ENCODE peak calls at places on chromosomes 6 and 20, in five cellular contexts. One of them, this sample, is unnamed.

GRCh38 chr6:105345506-105345905 is 57.4 kb downstream of the PREP start:
- DNase-seq in MG63: no peak
- DNase-seq in AG09309: no peak
- DNase-seq in dorsolateral prefrontal cortex: no peak
- DNase-seq in PC-3: no peak
- DNase-seq in this sample: no peak

GRCh38 chr6:89999995-90000825 is 105.9 kb downstream of the GJA10 start:
- DNase-seq in dorsolateral prefrontal cortex: no peak
- DNase-seq in AG09309: no peak
- DNase-seq in PC-3: no peak
- DNase-seq in MG63: no peak
- DNase-seq in this sample: no peak

GRCh38 chr6:99297415-99297814 is 52.1 kb downstream of the FAXC start:
- DNase-seq in PC-3: no peak
- DNase-seq in dorsolateral prefrontal cortex: no peak
- DNase-seq in AG09309: no peak
- DNase-seq in MG63: no peak
- DNase-seq in this sample: no peak

GRCh38 chr6:43706788-43707187 is 19.2 kb upstream of the MRPS18A start:
- DNase-seq in MG63: no peak
- DNase-seq in dorsolateral prefrontal cortex: no peak
- DNase-seq in PC-3: no peak
- DNase-seq in AG09309: no peak
- DNase-seq in this sample: no peak

GRCh38 chr20:45320948-45321595 is 13.0 kb upstream of the MATN4 start:
- DNase-seq in dorsolateral prefrontal cortex: no peak
- DNase-seq in MG63: no peak
- DNase-seq in PC-3: no peak
- DNase-seq in AG09309: no peak
- DNase-seq in this sample: no peak

GRCh38 chr6:33716890-33717632 is 5.6 kb upstream of the UQCC2 start:
- DNase-seq in AG09309: no peak
- DNase-seq in MG63: no peak
- DNase-seq in dorsolateral prefrontal cortex: no peak
- DNase-seq in PC-3: peak; percentile 19
- DNase-seq in this sample: no peak

GRCh38 chr20:36645998-36646397 is at the start of gene SLA2:
- DNase-seq in dorsolateral prefrontal cortex: no peak
- DNase-seq in AG09309: no peak
- DNase-seq in PC-3: no peak
- DNase-seq in MG63: no peak
- DNase-seq in this sample: no peak

GRCh38 chr6:32639440-32640394 is 2.5 kb downstream of the HLA-DQA1 start:
- DNase-seq in dorsolateral prefrontal cortex: no peak
- DNase-seq in AG09309: no peak
- DNase-seq in PC-3: no peak
- DNase-seq in MG63: no peak
- DNase-seq in this sample: no peak

GRCh38 chr6:68635706-68636513 is 828 bp downstream of the ADGRB3 start:
- DNase-seq in dorsolateral prefrontal cortex: peak; percentile 56
- DNase-seq in AG09309: no peak
- DNase-seq in MG63: no peak
- DNase-seq in PC-3: no peak
- DNase-seq in this sample: no peak

GRCh38 chr6:163940705-163941470 is 526.4 kb downstream of the QKI start:
- DNase-seq in PC-3: no peak
- DNase-seq in dorsolateral prefrontal cortex: no peak
- DNase-seq in AG09309: no peak
- DNase-seq in MG63: no peak
- DNase-seq in this sample: no peak

GRCh38 chr6:96157018-96157565 is 141.3 kb downstream of the FUT9 start:
- DNase-seq in dorsolateral prefrontal cortex: no peak
- DNase-seq in AG09309: no peak
- DNase-seq in MG63: no peak
- DNase-seq in PC-3: no peak
- DNase-seq in this sample: no peak

GRCh38 chr20:23165307-23165750 is 79.2 kb upstream of the CD93 start:
- DNase-seq in PC-3: no peak
- DNase-seq in dorsolateral prefrontal cortex: no peak
- DNase-seq in MG63: no peak
- DNase-seq in AG09309: no peak
- DNase-seq in this sample: no peak

GRCh38 chr6:139856562-139856961 is 482.1 kb upstream of the CITED2 start:
- DNase-seq in dorsolateral prefrontal cortex: no peak
- DNase-seq in PC-3: no peak
- DNase-seq in MG63: no peak
- DNase-seq in AG09309: no peak
- DNase-seq in this sample: no peak

GRCh38 chr6:158972241-158973233 is 27.5 kb downstream of the RSPH3 start:
- DNase-seq in AG09309: peak; percentile 24
- DNase-seq in PC-3: peak; percentile 75
- DNase-seq in MG63: no peak
- DNase-seq in dorsolateral prefrontal cortex: no peak
- DNase-seq in this sample: peak; percentile 10

GRCh38 chr20:38831995-38832620 is 26.6 kb downstream of the PPP1R16B start:
- DNase-seq in dorsolateral prefrontal cortex: no peak
- DNase-seq in MG63: no peak
- DNase-seq in PC-3: no peak
- DNase-seq in AG09309: no peak
- DNase-seq in this sample: no peak

GRCh38 chr20:39259808-39260207 is 297.7 kb downstream of the DHX35 start:
- DNase-seq in AG09309: no peak
- DNase-seq in dorsolateral prefrontal cortex: no peak
- DNase-seq in MG63: no peak
- DNase-seq in PC-3: no peak
- DNase-seq in this sample: no peak

GRCh38 chr20:45138451-45139300 is 14.4 kb upstream of the WFDC12 start:
- DNase-seq in AG09309: no peak
- DNase-seq in PC-3: peak; percentile 86
- DNase-seq in dorsolateral prefrontal cortex: no peak
- DNase-seq in MG63: peak; percentile 50
- DNase-seq in this sample: no peak

GRCh38 chr20:32191422-32191821 is 16.1 kb downstream of the PLAGL2 start:
- DNase-seq in MG63: no peak
- DNase-seq in AG09309: no peak
- DNase-seq in PC-3: no peak
- DNase-seq in dorsolateral prefrontal cortex: no peak
- DNase-seq in this sample: no peak

GRCh38 chr6:47168176-47168575 is 126.0 kb upstream of the ADGRF1 start:
- DNase-seq in MG63: peak; percentile 96
- DNase-seq in dorsolateral prefrontal cortex: no peak
- DNase-seq in AG09309: peak; percentile 96
- DNase-seq in PC-3: peak; percentile 98
- DNase-seq in this sample: peak; percentile 96

GRCh38 chr20:23037017-23037481 is 1.9 kb downstream of the SSTR4 start:
- DNase-seq in MG63: no peak
- DNase-seq in AG09309: no peak
- DNase-seq in PC-3: no peak
- DNase-seq in dorsolateral prefrontal cortex: no peak
- DNase-seq in this sample: no peak

GRCh38 chr20:19375301-19375885 is 163.0 kb downstream of the SLC24A3 start:
- DNase-seq in PC-3: no peak
- DNase-seq in AG09309: no peak
- DNase-seq in MG63: no peak
- DNase-seq in dorsolateral prefrontal cortex: no peak
- DNase-seq in this sample: no peak

GRCh38 chr6:148251286-148251685 is 91.4 kb upstream of the SASH1 start:
- DNase-seq in dorsolateral prefrontal cortex: no peak
- DNase-seq in AG09309: no peak
- DNase-seq in PC-3: peak; percentile 56
- DNase-seq in MG63: no peak
- DNase-seq in this sample: no peak

GRCh38 chr20:11918280-11918952 is 723 bp downstream of the BTBD3 start:
- DNase-seq in MG63: no peak
- DNase-seq in AG09309: no peak
- DNase-seq in PC-3: no peak
- DNase-seq in dorsolateral prefrontal cortex: no peak
- DNase-seq in this sample: no peak

GRCh38 chr6:24064106-24064505 is 61.9 kb upstream of the NRSN1 start:
- DNase-seq in PC-3: peak; percentile 57
- DNase-seq in AG09309: no peak
- DNase-seq in MG63: no peak
- DNase-seq in dorsolateral prefrontal cortex: no peak
- DNase-seq in this sample: no peak

GRCh38 chr20:13487202-13487601 is 151.5 kb downstream of the TASP1 start:
- DNase-seq in PC-3: no peak
- DNase-seq in dorsolateral prefrontal cortex: no peak
- DNase-seq in AG09309: no peak
- DNase-seq in MG63: no peak
- DNase-seq in this sample: no peak

GRCh38 chr20:23126281-23127061 is 40.3 kb upstream of the CD93 start:
- DNase-seq in dorsolateral prefrontal cortex: no peak
- DNase-seq in PC-3: no peak
- DNase-seq in MG63: no peak
- DNase-seq in AG09309: no peak
- DNase-seq in this sample: no peak

GRCh38 chr20:3068075-3068474 is 3.3 kb upstream of the OXT start:
- DNase-seq in MG63: no peak
- DNase-seq in dorsolateral prefrontal cortex: no peak
- DNase-seq in PC-3: no peak
- DNase-seq in AG09309: no peak
- DNase-seq in this sample: no peak

GRCh38 chr20:3068986-3069900 is 2.2 kb upstream of the OXT start:
- DNase-seq in AG09309: no peak
- DNase-seq in MG63: peak; percentile 73
- DNase-seq in PC-3: peak; percentile 43
- DNase-seq in dorsolateral prefrontal cortex: no peak
- DNase-seq in this sample: peak; percentile 65

GRCh38 chr20:3072530-3073250 is 1.3 kb downstream of the OXT start:
- DNase-seq in dorsolateral prefrontal cortex: no peak
- DNase-seq in MG63: no peak
- DNase-seq in AG09309: no peak
- DNase-seq in PC-3: no peak
- DNase-seq in this sample: no peak

GRCh38 chr20:3071610-3072529 is at the start of gene OXT:
- DNase-seq in AG09309: no peak
- DNase-seq in PC-3: no peak
- DNase-seq in dorsolateral prefrontal cortex: no peak
- DNase-seq in MG63: no peak
- DNase-seq in this sample: no peak

DNA sequence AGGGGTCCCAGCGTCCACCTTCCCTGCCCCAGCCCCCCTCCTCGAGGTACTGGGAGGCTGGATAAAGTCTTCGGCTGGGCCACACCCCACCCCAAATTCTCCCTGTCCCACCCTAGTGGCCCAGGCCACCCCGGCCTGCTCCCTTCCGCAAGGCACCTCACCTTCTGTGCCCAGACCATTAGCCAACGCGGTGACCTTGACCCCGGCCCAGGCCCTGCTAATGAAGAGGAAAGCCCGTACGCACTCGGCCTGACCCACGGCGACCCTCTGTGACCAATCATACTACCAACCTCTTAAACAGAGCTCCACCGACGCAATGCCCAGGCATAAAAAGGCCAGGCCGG is 182 bp upstream of the OXT start:
- DNase-seq in AG09309: no peak
- DNase-seq in PC-3: no peak
- DNase-seq in MG63: no peak
- DNase-seq in dorsolateral prefrontal cortex: no peak
- DNase-seq in this sample: no peak
- H3K4me3 ChIP-seq in AG09309: peak overlapping the region; percentile 32
- H3K4me3 ChIP-seq in PC-3: no peak overlapping the region
- H3K4me3 ChIP-seq in MG63: no peak overlapping the region
- H3K4me3 ChIP-seq in dorsolateral prefrontal cortex: no peak overlapping the region
- H3K4me3 ChIP-seq in this sample: no peak overlapping the region

DNA sequence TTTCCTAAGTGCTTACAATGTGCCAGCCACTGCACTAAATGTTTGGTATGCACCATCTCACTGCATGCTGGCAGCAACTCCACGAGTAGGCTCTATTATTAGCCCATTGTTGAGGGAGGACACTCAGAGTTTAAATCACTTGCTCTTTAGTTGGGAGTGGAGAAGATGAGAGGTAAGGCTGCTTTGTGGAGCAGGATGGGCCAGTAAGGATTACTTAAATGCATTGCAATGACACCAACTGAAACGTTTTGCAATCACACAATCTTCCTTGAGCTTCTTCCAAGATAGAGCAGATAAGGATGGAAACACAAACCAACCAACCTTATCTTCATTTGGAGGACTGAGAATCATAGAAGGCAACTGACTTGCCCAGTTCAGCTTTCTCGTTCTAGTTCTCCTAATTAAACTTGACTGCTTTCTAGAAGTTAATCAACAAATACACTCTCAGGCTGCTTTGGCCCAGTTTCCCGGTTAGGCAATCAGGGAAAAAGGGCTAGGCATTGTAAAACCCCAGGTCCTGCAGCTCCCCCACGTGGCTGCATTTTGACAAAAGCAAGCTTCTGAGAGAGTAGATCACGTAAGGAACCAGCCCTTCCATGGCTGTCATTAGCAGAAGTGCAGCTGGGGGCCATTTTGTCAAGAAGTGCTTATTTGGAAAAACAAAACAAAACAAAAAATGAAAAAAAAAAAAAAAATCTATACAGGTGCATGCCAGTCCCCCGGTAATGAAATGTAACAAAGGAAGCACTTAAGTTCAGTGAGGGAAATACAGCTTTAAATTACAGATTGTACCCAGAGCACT is 130.6 kb downstream of the BCAS1 start:
- DNase-seq in dorsolateral prefrontal cortex: peak; percentile 15
- DNase-seq in AG09309: peak; percentile 89
- DNase-seq in MG63: peak; percentile 90
- DNase-seq in PC-3: peak; percentile 100
- DNase-seq in this sample: peak; percentile 92
- H3K4me3 ChIP-seq in dorsolateral prefrontal cortex: no peak overlapping the region
- H3K4me3 ChIP-seq in AG09309: no peak overlapping the region
- H3K4me3 ChIP-seq in MG63: no peak overlapping the region
- H3K4me3 ChIP-seq in PC-3: no peak overlapping the region
- H3K4me3 ChIP-seq in this sample: peak overlapping the region; percentile 42

GRCh38 chr6:137777299-137778075 is 89.6 kb upstream of the TNFAIP3 start:
- DNase-seq in PC-3: no peak
- DNase-seq in AG09309: no peak
- DNase-seq in MG63: no peak
- DNase-seq in dorsolateral prefrontal cortex: no peak
- DNase-seq in this sample: no peak
- H3K4me3 ChIP-seq in PC-3: peak overlapping the region; percentile 41
- H3K4me3 ChIP-seq in AG09309: no peak overlapping the region
- H3K4me3 ChIP-seq in MG63: no peak overlapping the region
- H3K4me3 ChIP-seq in dorsolateral prefrontal cortex: no peak overlapping the region
- H3K4me3 ChIP-seq in this sample: no peak overlapping the region

GRCh38 chr6:25465931-25466330 is 186.1 kb upstream of the SCGN start:
- DNase-seq in MG63: no peak
- DNase-seq in PC-3: no peak
- DNase-seq in dorsolateral prefrontal cortex: no peak
- DNase-seq in AG09309: no peak
- DNase-seq in this sample: no peak

GRCh38 chr6:25456656-25457055 is 177.5 kb downstream of the CARMIL1 start:
- DNase-seq in dorsolateral prefrontal cortex: no peak
- DNase-seq in MG63: no peak
- DNase-seq in PC-3: no peak
- DNase-seq in AG09309: no peak
- DNase-seq in this sample: no peak

GRCh38 chr6:25457519-25457918 is 178.3 kb downstream of the CARMIL1 start:
- DNase-seq in MG63: no peak
- DNase-seq in dorsolateral prefrontal cortex: no peak
- DNase-seq in PC-3: no peak
- DNase-seq in AG09309: no peak
- DNase-seq in this sample: no peak

GRCh38 chr6:25464225-25464624 is 185.1 kb downstream of the CARMIL1 start:
- DNase-seq in PC-3: no peak
- DNase-seq in dorsolateral prefrontal cortex: no peak
- DNase-seq in MG63: no peak
- DNase-seq in AG09309: no peak
- DNase-seq in this sample: no peak

GRCh38 chr6:25462235-25462897 is 183.2 kb downstream of the CARMIL1 start:
- DNase-seq in AG09309: no peak
- DNase-seq in dorsolateral prefrontal cortex: no peak
- DNase-seq in PC-3: no peak
- DNase-seq in MG63: no peak
- DNase-seq in this sample: no peak
- H3K4me3 ChIP-seq in AG09309: no peak overlapping the region
- H3K4me3 ChIP-seq in dorsolateral prefrontal cortex: no peak overlapping the region
- H3K4me3 ChIP-seq in PC-3: no peak overlapping the region
- H3K4me3 ChIP-seq in MG63: no peak overlapping the region
- H3K4me3 ChIP-seq in this sample: no peak overlapping the region